ENCODE peak calls at places on chromosomes 13 and 19, in five cellular contexts. One of them, this sample, is unnamed. For H3K4me1, the result is how much of the 10 kb centered on the place peaks cover.

GRCh38 chr19:45947926-45948325 is 25.7 kb downstream of the NOVA2 start:
- DNase-seq in hepatocyte: no peak
- DNase-seq in GM23338: no peak
- DNase-seq in HepG2: no peak
- DNase-seq in tibial artery: no peak
- DNase-seq in this sample: no peak

GRCh38 chr19:1852294-1852646 is 4.0 kb upstream of the REXO1 start:
- DNase-seq in hepatocyte: no peak
- DNase-seq in GM23338: no peak
- DNase-seq in HepG2: no peak
- DNase-seq in tibial artery: no peak
- DNase-seq in this sample: no peak

GRCh38 chr13:97328222-97328790 is 105.7 kb upstream of the RAP2A start:
- DNase-seq in hepatocyte: no peak
- DNase-seq in GM23338: peak
- DNase-seq in HepG2: no peak
- DNase-seq in tibial artery: no peak
- DNase-seq in this sample: no peak

GRCh38 chr19:33509774-33510173 is 11.8 kb downstream of the PEPD start:
- DNase-seq in hepatocyte: no peak
- DNase-seq in GM23338: no peak
- DNase-seq in HepG2: no peak
- DNase-seq in tibial artery: no peak
- DNase-seq in this sample: no peak

GRCh38 chr13:24180743-24181384 is 20.3 kb downstream of the SPATA13 start:
- DNase-seq in hepatocyte: no peak
- DNase-seq in GM23338: no peak
- DNase-seq in HepG2: no peak
- DNase-seq in tibial artery: no peak
- DNase-seq in this sample: no peak

GRCh38 chr13:48908381-48909087 is 67.2 kb upstream of the FNDC3A start:
- DNase-seq in hepatocyte: no peak
- DNase-seq in GM23338: no peak
- DNase-seq in HepG2: no peak
- DNase-seq in tibial artery: no peak
- DNase-seq in this sample: no peak

GRCh38 chr19:572891-573825 is 762 bp downstream of the BSG start:
- DNase-seq in hepatocyte: peak
- DNase-seq in GM23338: peak
- DNase-seq in HepG2: no peak
- DNase-seq in tibial artery: peak
- DNase-seq in this sample: no peak

GRCh38 chr13:44484562-44485164 is 91.5 kb downstream of the TSC22D1 start:
- DNase-seq in hepatocyte: no peak
- DNase-seq in GM23338: no peak
- DNase-seq in HepG2: no peak
- DNase-seq in tibial artery: no peak
- DNase-seq in this sample: no peak

GRCh38 chr19:15156391-15156790 is 44.4 kb downstream of the NOTCH3 start:
- DNase-seq in hepatocyte: no peak
- DNase-seq in GM23338: no peak
- DNase-seq in HepG2: no peak
- DNase-seq in tibial artery: no peak
- DNase-seq in this sample: no peak

GRCh38 chr13:81488021-81488420 is 1147.1 kb upstream of the SPRY2 start:
- DNase-seq in hepatocyte: peak
- DNase-seq in GM23338: no peak
- DNase-seq in HepG2: no peak
- DNase-seq in tibial artery: no peak
- DNase-seq in this sample: no peak

GRCh38 chr13:98868932-98869331 is 108.9 kb downstream of the DOCK9 start:
- DNase-seq in hepatocyte: no peak
- DNase-seq in GM23338: no peak
- DNase-seq in HepG2: no peak
- DNase-seq in tibial artery: no peak
- DNase-seq in this sample: no peak

GRCh38 chr19:14061751-14062557 is at the start of gene PALM3:
- DNase-seq in hepatocyte: peak
- DNase-seq in GM23338: no peak
- DNase-seq in HepG2: no peak
- DNase-seq in tibial artery: no peak
- DNase-seq in this sample: no peak

GRCh38 chr13:98022210-98022609 is 68.7 kb downstream of the IPO5 start:
- DNase-seq in hepatocyte: no peak
- DNase-seq in GM23338: no peak
- DNase-seq in HepG2: peak
- DNase-seq in tibial artery: no peak
- DNase-seq in this sample: no peak

GRCh38 chr13:45516757-45517156 is 52.0 kb downstream of the COG3 start:
- DNase-seq in hepatocyte: no peak
- DNase-seq in GM23338: no peak
- DNase-seq in HepG2: no peak
- DNase-seq in tibial artery: no peak
- DNase-seq in this sample: no peak

GRCh38 chr13:103878891-103879605 is 812.8 kb upstream of the SLC10A2 start:
- DNase-seq in hepatocyte: no peak
- DNase-seq in GM23338: no peak
- DNase-seq in HepG2: no peak
- DNase-seq in tibial artery: no peak
- DNase-seq in this sample: no peak

GRCh38 chr19:57803594-57804325 is 11.0 kb downstream of the ZNF552 start:
- DNase-seq in hepatocyte: peak
- DNase-seq in GM23338: peak
- DNase-seq in HepG2: peak
- DNase-seq in tibial artery: no peak
- DNase-seq in this sample: no peak

GRCh38 chr13:92657565-92657964 is 569.0 kb upstream of the GPC6 start:
- DNase-seq in hepatocyte: no peak
- DNase-seq in GM23338: no peak
- DNase-seq in HepG2: no peak
- DNase-seq in tibial artery: no peak
- DNase-seq in this sample: no peak

GRCh38 chr13:42990147-42990990 is 1.7 kb downstream of the EPSTI1 start:
- DNase-seq in hepatocyte: peak
- DNase-seq in GM23338: no peak
- DNase-seq in HepG2: no peak
- DNase-seq in tibial artery: no peak
- DNase-seq in this sample: no peak

GRCh38 chr13:103515410-103515809 is 449.2 kb upstream of the SLC10A2 start:
- DNase-seq in hepatocyte: no peak
- DNase-seq in GM23338: no peak
- DNase-seq in HepG2: no peak
- DNase-seq in tibial artery: no peak
- DNase-seq in this sample: no peak

GRCh38 chr19:33241530-33242101 is 16.0 kb upstream of the SLC7A10 start:
- DNase-seq in hepatocyte: peak
- DNase-seq in GM23338: peak
- DNase-seq in HepG2: no peak
- DNase-seq in tibial artery: no peak
- DNase-seq in this sample: no peak

GRCh38 chr13:113839536-113840204 is 24.2 kb downstream of the GAS6 start:
- DNase-seq in hepatocyte: no peak
- DNase-seq in GM23338: no peak
- DNase-seq in HepG2: no peak
- DNase-seq in tibial artery: no peak
- DNase-seq in this sample: no peak

GRCh38 chr13:99218545-99218944 is 17.9 kb downstream of the UBAC2 start:
- DNase-seq in hepatocyte: no peak
- DNase-seq in GM23338: no peak
- DNase-seq in HepG2: no peak
- DNase-seq in tibial artery: no peak
- DNase-seq in this sample: no peak

GRCh38 chr19:2059422-2060201 is 8.6 kb upstream of the MKNK2 start:
- DNase-seq in hepatocyte: peak
- DNase-seq in GM23338: no peak
- DNase-seq in HepG2: peak
- DNase-seq in tibial artery: peak
- DNase-seq in this sample: no peak

GRCh38 chr13:105510363-105510762 is 1025.1 kb downstream of the EFNB2 start:
- DNase-seq in hepatocyte: no peak
- DNase-seq in GM23338: no peak
- DNase-seq in HepG2: no peak
- DNase-seq in tibial artery: no peak
- DNase-seq in this sample: no peak

GRCh38 chr13:108176685-108177274 is 38.6 kb downstream of the LIG4 start:
- DNase-seq in hepatocyte: peak
- DNase-seq in GM23338: peak
- DNase-seq in HepG2: peak
- DNase-seq in tibial artery: no peak
- DNase-seq in this sample: no peak

GRCh38 chr19:31140717-31141116 is 208.5 kb downstream of the TSHZ3 start:
- DNase-seq in hepatocyte: no peak
- DNase-seq in GM23338: no peak
- DNase-seq in HepG2: no peak
- DNase-seq in tibial artery: no peak
- DNase-seq in this sample: no peak

GRCh38 chr13:66644855-66645460 is 585.2 kb downstream of the PCDH9 start:
- DNase-seq in hepatocyte: no peak
- DNase-seq in GM23338: no peak
- DNase-seq in HepG2: no peak
- DNase-seq in tibial artery: no peak
- DNase-seq in this sample: no peak

GRCh38 chr13:113930711-113931637 is 42.9 kb downstream of the C13orf46 start:
- DNase-seq in hepatocyte: no peak
- DNase-seq in GM23338: no peak
- DNase-seq in HepG2: no peak
- DNase-seq in tibial artery: peak
- DNase-seq in this sample: no peak

GRCh38 chr13:46184277-46184699 is 2.3 kb upstream of the LCP1 start:
- DNase-seq in hepatocyte: peak
- DNase-seq in GM23338: peak
- DNase-seq in HepG2: peak
- DNase-seq in tibial artery: no peak
- DNase-seq in this sample: no peak

GRCh38 chr13:53920916-53921315 is 892.3 kb downstream of the OLFM4 start:
- DNase-seq in hepatocyte: no peak
- DNase-seq in GM23338: no peak
- DNase-seq in HepG2: no peak
- DNase-seq in tibial artery: no peak
- DNase-seq in this sample: no peak

GRCh38 chr13:50162001-50162400 is 146.8 kb downstream of the KCNRG start:
- DNase-seq in hepatocyte: peak
- DNase-seq in GM23338: no peak
- DNase-seq in HepG2: no peak
- DNase-seq in tibial artery: no peak
- DNase-seq in this sample: no peak

GRCh38 chr19:17235618-17236413 is 9.8 kb downstream of the OCEL1 start:
- DNase-seq in hepatocyte: peak
- DNase-seq in GM23338: peak
- DNase-seq in HepG2: no peak
- DNase-seq in tibial artery: peak
- DNase-seq in this sample: no peak

GRCh38 chr13:50801087-50801931 is 42.2 kb downstream of the DLEU7 start:
- DNase-seq in hepatocyte: peak
- DNase-seq in GM23338: peak
- DNase-seq in HepG2: peak
- DNase-seq in tibial artery: no peak
- DNase-seq in this sample: no peak

GRCh38 chr19:41320568-41320967 is 10.6 kb downstream of the CCDC97 start:
- DNase-seq in hepatocyte: no peak
- DNase-seq in GM23338: no peak
- DNase-seq in HepG2: no peak
- DNase-seq in tibial artery: no peak
- DNase-seq in this sample: no peak

GRCh38 chr19:41323023-41323422 is 13.1 kb downstream of the CCDC97 start:
- DNase-seq in hepatocyte: peak
- DNase-seq in GM23338: no peak
- DNase-seq in HepG2: no peak
- DNase-seq in tibial artery: no peak
- DNase-seq in this sample: no peak

GRCh38 chr19:41321204-41321599 is 11.2 kb downstream of the CCDC97 start:
- DNase-seq in hepatocyte: no peak
- DNase-seq in GM23338: no peak
- DNase-seq in HepG2: no peak
- DNase-seq in tibial artery: no peak
- DNase-seq in this sample: no peak

GRCh38 chr19:41322451-41322850 is 12.5 kb downstream of the CCDC97 start:
- DNase-seq in hepatocyte: no peak
- DNase-seq in GM23338: no peak
- DNase-seq in HepG2: no peak
- DNase-seq in tibial artery: no peak
- DNase-seq in this sample: no peak

GRCh38 chr19:41321600-41322270 is 11.8 kb downstream of the CCDC97 start:
- DNase-seq in hepatocyte: peak
- DNase-seq in GM23338: peak
- DNase-seq in HepG2: peak
- DNase-seq in tibial artery: no peak
- DNase-seq in this sample: no peak
- H3K4me1 ChIP-seq in hepatocyte: half or more
- H3K4me1 ChIP-seq in GM23338: under half
- H3K4me1 ChIP-seq in HepG2: half or more
- H3K4me1 ChIP-seq in tibial artery: half or more
- H3K4me1 ChIP-seq in this sample: under half

GRCh38 chr19:34999498-35000337 is at the start of gene GRAMD1A:
- DNase-seq in hepatocyte: peak
- DNase-seq in GM23338: peak
- DNase-seq in HepG2: peak
- DNase-seq in tibial artery: peak
- DNase-seq in this sample: no peak
- H3K4me1 ChIP-seq in hepatocyte: under half
- H3K4me1 ChIP-seq in GM23338: half or more
- H3K4me1 ChIP-seq in HepG2: half or more
- H3K4me1 ChIP-seq in tibial artery: under half
- H3K4me1 ChIP-seq in this sample: under half

DNA sequence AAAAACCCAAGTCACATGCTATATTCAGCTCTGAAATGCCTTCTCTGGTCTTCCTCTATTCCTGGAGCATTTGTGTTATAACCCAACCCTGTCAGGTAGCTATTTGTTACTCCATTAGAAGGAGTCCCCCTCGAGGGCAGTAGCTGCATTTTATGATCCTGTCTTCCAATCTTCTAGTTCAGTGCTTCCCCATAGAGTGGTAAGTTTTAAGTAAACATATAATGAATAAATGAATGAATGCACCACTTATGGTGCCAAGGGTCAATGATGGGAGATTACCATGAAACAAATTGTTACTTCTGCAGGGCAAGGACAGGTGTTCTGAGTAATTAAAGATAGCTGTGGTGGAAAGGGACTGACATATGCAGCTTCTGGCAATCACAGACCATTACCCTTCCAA is 4.0 kb downstream of the RASL11A start:
- DNase-seq in hepatocyte: no peak
- DNase-seq in GM23338: no peak
- DNase-seq in HepG2: no peak
- DNase-seq in tibial artery: no peak
- DNase-seq in this sample: no peak
- H3K4me1 ChIP-seq in hepatocyte: under half
- H3K4me1 ChIP-seq in GM23338: under half
- H3K4me1 ChIP-seq in HepG2: under half
- H3K4me1 ChIP-seq in tibial artery: under half
- H3K4me1 ChIP-seq in this sample: half or more

DNA sequence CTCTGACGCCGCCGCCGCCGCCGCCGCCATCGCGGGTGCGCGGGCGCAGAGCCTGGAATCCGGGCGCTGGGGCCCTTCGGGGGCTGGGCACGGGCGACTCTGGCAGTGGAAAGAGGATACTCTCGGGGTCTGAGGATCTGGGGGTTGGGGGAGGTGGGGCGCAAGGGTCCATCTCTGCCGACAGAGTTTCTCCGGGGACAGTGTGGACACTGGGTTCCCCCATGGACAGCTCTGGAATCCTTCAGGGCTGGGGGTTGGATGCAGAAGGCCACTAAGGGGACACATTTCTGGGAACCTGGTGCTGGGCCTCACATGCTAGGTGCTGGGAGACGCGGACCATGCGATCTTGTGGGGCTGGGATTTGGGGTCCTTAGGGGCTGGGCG is 2.3 kb downstream of the TGFBR3L start:
- DNase-seq in hepatocyte: no peak
- DNase-seq in GM23338: peak
- DNase-seq in HepG2: no peak
- DNase-seq in tibial artery: no peak
- DNase-seq in this sample: no peak
- H3K4me1 ChIP-seq in hepatocyte: under half
- H3K4me1 ChIP-seq in GM23338: under half
- H3K4me1 ChIP-seq in HepG2: under half
- H3K4me1 ChIP-seq in tibial artery: half or more
- H3K4me1 ChIP-seq in this sample: under half

This sample was measured in esophagus squamous epithelium.